ENCODE peak calls at places on chromosomes 3 and 15, in nine cellular contexts. One of them, this sample, is unnamed.

GRCh38 chr3:108090066-108090700 is 648 bp downstream of the CD47 start:
- DNase-seq in K562: peak; percentile 24
- DNase-seq in RWPE1: peak; percentile 59
- DNase-seq in WTC11: peak; percentile 37
- DNase-seq in tibial nerve: peak; percentile 24
- DNase-seq in progenitor cell of endocrine pancreas: no peak
- DNase-seq in Calu3: no peak
- DNase-seq in mucosa of descending colon: no peak
- DNase-seq in lung: peak; percentile 37
- DNase-seq in this sample: no peak

GRCh38 chr3:45106874-45107273 is 39.3 kb downstream of the CDCP1 start:
- DNase-seq in K562: no peak
- DNase-seq in RWPE1: no peak
- DNase-seq in WTC11: no peak
- DNase-seq in tibial nerve: no peak
- DNase-seq in progenitor cell of endocrine pancreas: no peak
- DNase-seq in Calu3: no peak
- DNase-seq in mucosa of descending colon: no peak
- DNase-seq in lung: no peak
- DNase-seq in this sample: no peak

GRCh38 chr3:38966956-38967795 is 84.6 kb downstream of the SCN11A start:
- DNase-seq in K562: no peak
- DNase-seq in RWPE1: no peak
- DNase-seq in WTC11: no peak
- DNase-seq in tibial nerve: no peak
- DNase-seq in progenitor cell of endocrine pancreas: no peak
- DNase-seq in Calu3: no peak
- DNase-seq in mucosa of descending colon: no peak
- DNase-seq in lung: no peak
- DNase-seq in this sample: no peak

GRCh38 chr3:153783106-153783505 is 338.1 kb upstream of the ARHGEF26 start:
- DNase-seq in K562: no peak
- DNase-seq in RWPE1: no peak
- DNase-seq in WTC11: no peak
- DNase-seq in tibial nerve: no peak
- DNase-seq in progenitor cell of endocrine pancreas: no peak
- DNase-seq in Calu3: no peak
- DNase-seq in mucosa of descending colon: no peak
- DNase-seq in lung: no peak
- DNase-seq in this sample: peak; percentile 44

GRCh38 chr3:44506961-44507360 is 29.5 kb upstream of the ZNF445 start:
- DNase-seq in K562: no peak
- DNase-seq in RWPE1: no peak
- DNase-seq in WTC11: no peak
- DNase-seq in tibial nerve: no peak
- DNase-seq in progenitor cell of endocrine pancreas: no peak
- DNase-seq in Calu3: no peak
- DNase-seq in mucosa of descending colon: no peak
- DNase-seq in lung: no peak
- DNase-seq in this sample: no peak

GRCh38 chr3:28244471-28244870 is 3.1 kb downstream of the CMC1 start:
- DNase-seq in K562: no peak
- DNase-seq in RWPE1: no peak
- DNase-seq in WTC11: no peak
- DNase-seq in tibial nerve: no peak
- DNase-seq in progenitor cell of endocrine pancreas: no peak
- DNase-seq in Calu3: no peak
- DNase-seq in mucosa of descending colon: no peak
- DNase-seq in lung: no peak
- DNase-seq in this sample: no peak

GRCh38 chr3:163721596-163721995 is 1356.7 kb downstream of the SI start:
- DNase-seq in K562: no peak
- DNase-seq in RWPE1: no peak
- DNase-seq in WTC11: no peak
- DNase-seq in tibial nerve: no peak
- DNase-seq in progenitor cell of endocrine pancreas: no peak
- DNase-seq in Calu3: no peak
- DNase-seq in mucosa of descending colon: no peak
- DNase-seq in lung: no peak
- DNase-seq in this sample: no peak

GRCh38 chr3:160394009-160394392 is 5.0 kb downstream of the IFT80 start:
- DNase-seq in K562: peak; percentile 27
- DNase-seq in RWPE1: no peak
- DNase-seq in WTC11: no peak
- DNase-seq in tibial nerve: no peak
- DNase-seq in progenitor cell of endocrine pancreas: no peak
- DNase-seq in Calu3: no peak
- DNase-seq in mucosa of descending colon: no peak
- DNase-seq in lung: no peak
- DNase-seq in this sample: no peak

GRCh38 chr15:61794881-61795280 is 265.4 kb downstream of the VPS13C start:
- DNase-seq in K562: no peak
- DNase-seq in RWPE1: peak; percentile 17
- DNase-seq in WTC11: no peak
- DNase-seq in tibial nerve: no peak
- DNase-seq in progenitor cell of endocrine pancreas: no peak
- DNase-seq in Calu3: no peak
- DNase-seq in mucosa of descending colon: no peak
- DNase-seq in lung: no peak
- DNase-seq in this sample: no peak

GRCh38 chr15:83784975-83785374 is 131.1 kb downstream of the ADAMTSL3 start:
- DNase-seq in K562: no peak
- DNase-seq in RWPE1: peak; percentile 26
- DNase-seq in WTC11: no peak
- DNase-seq in tibial nerve: no peak
- DNase-seq in progenitor cell of endocrine pancreas: no peak
- DNase-seq in Calu3: no peak
- DNase-seq in mucosa of descending colon: no peak
- DNase-seq in lung: no peak
- DNase-seq in this sample: no peak

GRCh38 chr15:90001683-90002427 is 731 bp downstream of the ZNF710 start:
- DNase-seq in K562: peak; percentile 81
- DNase-seq in RWPE1: peak; percentile 75
- DNase-seq in WTC11: peak; percentile 59
- DNase-seq in tibial nerve: peak; percentile 55
- DNase-seq in progenitor cell of endocrine pancreas: peak; percentile 38
- DNase-seq in Calu3: peak; percentile 61
- DNase-seq in mucosa of descending colon: peak; percentile 84
- DNase-seq in lung: peak; percentile 59
- DNase-seq in this sample: peak; percentile 66

GRCh38 chr15:34365836-34366235 is 1.2 kb downstream of the LPCAT4 start:
- DNase-seq in K562: no peak
- DNase-seq in RWPE1: no peak
- DNase-seq in WTC11: no peak
- DNase-seq in tibial nerve: no peak
- DNase-seq in progenitor cell of endocrine pancreas: no peak
- DNase-seq in Calu3: no peak
- DNase-seq in mucosa of descending colon: no peak
- DNase-seq in lung: no peak
- DNase-seq in this sample: no peak

GRCh38 chr3:59180006-59180405 is 130.2 kb upstream of the CFAP20DC start:
- DNase-seq in K562: no peak
- DNase-seq in RWPE1: no peak
- DNase-seq in WTC11: no peak
- DNase-seq in tibial nerve: no peak
- DNase-seq in progenitor cell of endocrine pancreas: no peak
- DNase-seq in Calu3: no peak
- DNase-seq in mucosa of descending colon: no peak
- DNase-seq in lung: no peak
- DNase-seq in this sample: no peak

GRCh38 chr3:46524008-46524407 is 26.2 kb downstream of the RTP3 start:
- DNase-seq in K562: peak; percentile 65
- DNase-seq in RWPE1: no peak
- DNase-seq in WTC11: no peak
- DNase-seq in tibial nerve: no peak
- DNase-seq in progenitor cell of endocrine pancreas: no peak
- DNase-seq in Calu3: no peak
- DNase-seq in mucosa of descending colon: no peak
- DNase-seq in lung: no peak
- DNase-seq in this sample: no peak

GRCh38 chr3:46521096-46521495 is 23.3 kb downstream of the RTP3 start:
- DNase-seq in K562: no peak
- DNase-seq in RWPE1: no peak
- DNase-seq in WTC11: no peak
- DNase-seq in tibial nerve: no peak
- DNase-seq in progenitor cell of endocrine pancreas: no peak
- DNase-seq in Calu3: no peak
- DNase-seq in mucosa of descending colon: no peak
- DNase-seq in lung: no peak
- DNase-seq in this sample: no peak

GRCh38 chr3:46523556-46523955 is 25.8 kb downstream of the RTP3 start:
- DNase-seq in K562: no peak
- DNase-seq in RWPE1: no peak
- DNase-seq in WTC11: no peak
- DNase-seq in tibial nerve: no peak
- DNase-seq in progenitor cell of endocrine pancreas: no peak
- DNase-seq in Calu3: no peak
- DNase-seq in mucosa of descending colon: no peak
- DNase-seq in lung: no peak
- DNase-seq in this sample: no peak

GRCh38 chr3:46527239-46527638 is 29.5 kb downstream of the RTP3 start:
- DNase-seq in K562: no peak
- DNase-seq in RWPE1: no peak
- DNase-seq in WTC11: no peak
- DNase-seq in tibial nerve: no peak
- DNase-seq in progenitor cell of endocrine pancreas: no peak
- DNase-seq in Calu3: no peak
- DNase-seq in mucosa of descending colon: no peak
- DNase-seq in lung: no peak
- DNase-seq in this sample: no peak

DNA sequence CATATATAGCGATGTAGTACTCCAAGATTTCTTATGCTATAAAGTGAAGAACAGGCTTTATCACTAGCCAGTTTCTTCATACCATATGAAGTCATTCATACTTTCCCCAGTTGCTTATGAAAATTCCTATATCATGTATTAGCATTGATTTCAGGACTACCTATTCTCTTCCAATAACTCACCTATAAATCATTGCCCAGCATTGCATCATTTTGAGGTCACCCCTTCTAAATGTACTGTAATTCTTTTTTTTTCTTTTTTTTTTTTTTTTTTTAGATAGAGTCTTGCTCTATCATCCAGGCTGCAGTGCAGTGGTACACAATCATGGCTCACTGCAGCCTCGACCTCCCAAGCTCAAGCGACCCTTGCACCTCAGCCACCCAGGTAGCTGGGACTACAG is 27.1 kb downstream of the RTP3 start:
- DNase-seq in K562: no peak
- DNase-seq in RWPE1: no peak
- DNase-seq in WTC11: no peak
- DNase-seq in tibial nerve: no peak
- DNase-seq in progenitor cell of endocrine pancreas: no peak
- DNase-seq in Calu3: no peak
- DNase-seq in mucosa of descending colon: no peak
- DNase-seq in lung: no peak
- DNase-seq in this sample: no peak
- TF ChIP-seq CTCF in K562: no peak
- TF ChIP-seq CTCF in RWPE1: no peak
- TF ChIP-seq CTCF in WTC11: no peak
- TF ChIP-seq CTCF in tibial nerve: no peak
- TF ChIP-seq CTCF in progenitor cell of endocrine pancreas: no peak
- TF ChIP-seq CTCF in Calu3: no peak
- TF ChIP-seq CTCF in mucosa of descending colon: no peak
- TF ChIP-seq CTCF in lung: no peak
- TF ChIP-seq CTCF in this sample: no peak

GRCh38 chr15:88476635-88477038 is 9.1 kb downstream of the MRPS11 start:
- DNase-seq in K562: peak; percentile 68
- DNase-seq in RWPE1: peak; percentile 58
- DNase-seq in WTC11: peak; percentile 38
- DNase-seq in tibial nerve: peak; percentile 37
- DNase-seq in progenitor cell of endocrine pancreas: no peak
- DNase-seq in Calu3: peak; percentile 48
- DNase-seq in mucosa of descending colon: no peak
- DNase-seq in lung: no peak
- DNase-seq in this sample: peak; percentile 63
- TF ChIP-seq CTCF in K562: peak; percentile 79
- TF ChIP-seq CTCF in RWPE1: peak; percentile 62
- TF ChIP-seq CTCF in WTC11: no peak
- TF ChIP-seq CTCF in tibial nerve: peak; percentile 66
- TF ChIP-seq CTCF in progenitor cell of endocrine pancreas: peak; percentile 71
- TF ChIP-seq CTCF in Calu3: peak; percentile 72
- TF ChIP-seq CTCF in mucosa of descending colon: no peak
- TF ChIP-seq CTCF in lung: no peak
- TF ChIP-seq CTCF in this sample: peak; percentile 73

DNA sequence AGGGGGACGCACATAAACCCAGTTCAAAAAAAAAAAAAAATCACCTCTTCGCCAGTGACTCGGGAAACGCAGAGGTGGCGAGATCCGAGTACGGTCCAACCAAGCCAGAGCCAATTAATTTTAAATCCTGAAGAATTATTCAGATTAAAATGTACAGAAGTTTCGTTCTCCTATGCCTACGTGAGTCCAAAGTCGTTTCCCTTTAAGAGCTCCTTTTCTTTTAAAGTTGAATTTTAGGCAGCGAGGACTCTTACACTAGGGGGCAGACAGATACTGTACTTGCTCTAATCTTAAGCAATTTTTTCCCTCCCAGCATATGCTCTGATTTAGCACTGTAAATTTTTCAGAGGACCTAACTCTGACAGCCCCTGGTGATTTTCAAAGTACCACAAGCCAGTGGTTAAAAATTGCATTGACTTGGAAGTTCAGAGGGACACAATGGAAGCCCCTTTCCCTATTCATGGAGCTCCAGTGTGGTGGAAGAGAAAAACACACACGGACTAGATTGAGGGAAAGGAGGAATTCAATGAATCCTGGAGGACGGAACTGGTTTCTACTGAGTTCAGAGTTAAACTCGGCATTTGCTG is 3.3 kb upstream of the NR2F2 start:
- DNase-seq in K562: peak; percentile 76
- DNase-seq in RWPE1: peak; percentile 68
- DNase-seq in WTC11: no peak
- DNase-seq in tibial nerve: peak; percentile 65
- DNase-seq in progenitor cell of endocrine pancreas: no peak
- DNase-seq in Calu3: no peak
- DNase-seq in mucosa of descending colon: no peak
- DNase-seq in lung: no peak
- DNase-seq in this sample: no peak
- TF ChIP-seq CTCF in K562: peak; percentile 70
- TF ChIP-seq CTCF in RWPE1: peak; percentile 91
- TF ChIP-seq CTCF in WTC11: peak; percentile 20
- TF ChIP-seq CTCF in tibial nerve: peak; percentile 87
- TF ChIP-seq CTCF in progenitor cell of endocrine pancreas: peak; percentile 59
- TF ChIP-seq CTCF in Calu3: no peak
- TF ChIP-seq CTCF in mucosa of descending colon: peak; percentile 23
- TF ChIP-seq CTCF in lung: peak; percentile 39
- TF ChIP-seq CTCF in this sample: peak; percentile 31

DNA sequence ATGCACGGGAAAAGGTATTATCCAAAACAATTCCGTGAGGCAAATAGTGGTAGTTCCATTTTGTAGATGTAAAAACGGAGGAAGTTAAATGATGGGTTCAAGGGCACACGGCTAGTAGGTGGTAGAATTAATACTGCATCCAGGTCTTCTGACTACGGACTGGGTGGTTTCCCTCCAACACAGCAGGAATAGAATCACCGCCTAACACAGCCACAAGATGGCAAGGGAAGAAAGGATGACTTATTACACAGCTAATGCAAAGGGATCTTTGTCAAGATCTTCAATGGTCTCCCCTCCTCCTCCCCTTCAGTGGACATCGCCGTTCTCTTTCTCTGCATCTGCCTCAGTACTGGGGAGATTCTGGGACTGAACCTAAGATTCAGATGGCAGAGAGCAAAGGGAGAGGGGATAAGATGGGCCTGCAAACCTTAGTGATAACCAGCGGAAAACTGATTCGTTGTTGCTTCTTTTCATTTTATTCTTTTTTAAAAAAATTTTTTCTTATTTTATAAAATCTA is 574 bp upstream of the TOPBP1 start:
- DNase-seq in K562: peak; percentile 38
- DNase-seq in RWPE1: peak; percentile 49
- DNase-seq in WTC11: no peak
- DNase-seq in tibial nerve: no peak
- DNase-seq in progenitor cell of endocrine pancreas: no peak
- DNase-seq in Calu3: peak; percentile 33
- DNase-seq in mucosa of descending colon: no peak
- DNase-seq in lung: no peak
- DNase-seq in this sample: no peak
- TF ChIP-seq CTCF in K562: no peak
- TF ChIP-seq CTCF in RWPE1: peak; percentile 26
- TF ChIP-seq CTCF in WTC11: no peak
- TF ChIP-seq CTCF in tibial nerve: no peak
- TF ChIP-seq CTCF in progenitor cell of endocrine pancreas: no peak
- TF ChIP-seq CTCF in Calu3: no peak
- TF ChIP-seq CTCF in mucosa of descending colon: no peak
- TF ChIP-seq CTCF in lung: no peak
- TF ChIP-seq CTCF in this sample: no peak